ENCODE peak calls at places on chromosomes 1 and 21, in five cellular contexts. One of them, this sample, is unnamed.

GRCh38 chr21:37868896-37869295 is 47.4 kb downstream of the KCNJ6 start:
- DNase-seq in cardiac muscle cell: no peak
- DNase-seq in body of pancreas: no peak
- DNase-seq in cardiac fibroblast: peak; percentile 78
- DNase-seq in MM.1S: no peak
- DNase-seq in this sample: no peak

GRCh38 chr1:17605582-17606344 is 66.3 kb downstream of the ARHGEF10L start:
- DNase-seq in cardiac muscle cell: no peak
- DNase-seq in body of pancreas: peak; percentile 81
- DNase-seq in cardiac fibroblast: peak; percentile 37
- DNase-seq in MM.1S: no peak
- DNase-seq in this sample: peak; percentile 52

GRCh38 chr1:2049517-2050481 is at the start of gene PRKCZ:
- DNase-seq in cardiac muscle cell: peak; percentile 21
- DNase-seq in body of pancreas: peak; percentile 97
- DNase-seq in cardiac fibroblast: no peak
- DNase-seq in MM.1S: no peak
- DNase-seq in this sample: peak; percentile 48

GRCh38 chr1:167083066-167083682 is 7.0 kb downstream of the GPA33 start:
- DNase-seq in cardiac muscle cell: no peak
- DNase-seq in body of pancreas: peak; percentile 51
- DNase-seq in cardiac fibroblast: no peak
- DNase-seq in MM.1S: no peak
- DNase-seq in this sample: no peak

GRCh38 chr1:50976890-50977574 is 7.0 kb downstream of the CDKN2C start:
- DNase-seq in cardiac muscle cell: peak; percentile 58
- DNase-seq in body of pancreas: peak; percentile 39
- DNase-seq in cardiac fibroblast: peak; percentile 69
- DNase-seq in MM.1S: peak; percentile 23
- DNase-seq in this sample: no peak

GRCh38 chr1:67690018-67690363 is 5.0 kb downstream of the GADD45A start:
- DNase-seq in cardiac muscle cell: no peak
- DNase-seq in body of pancreas: no peak
- DNase-seq in cardiac fibroblast: no peak
- DNase-seq in MM.1S: no peak
- DNase-seq in this sample: no peak

GRCh38 chr1:179082308-179083030 is 599 bp downstream of the TOR3A start:
- DNase-seq in cardiac muscle cell: peak; percentile 27
- DNase-seq in body of pancreas: peak; percentile 46
- DNase-seq in cardiac fibroblast: no peak
- DNase-seq in MM.1S: peak; percentile 50
- DNase-seq in this sample: peak; percentile 31

GRCh38 chr1:221829327-221830011 is 87.6 kb upstream of the DUSP10 start:
- DNase-seq in cardiac muscle cell: peak; percentile 75
- DNase-seq in body of pancreas: no peak
- DNase-seq in cardiac fibroblast: peak; percentile 97
- DNase-seq in MM.1S: no peak
- DNase-seq in this sample: no peak

GRCh38 chr1:19009882-19010321 is 53.4 kb upstream of the IFFO2 start:
- DNase-seq in cardiac muscle cell: peak; percentile 65
- DNase-seq in body of pancreas: peak; percentile 49
- DNase-seq in cardiac fibroblast: peak; percentile 88
- DNase-seq in MM.1S: no peak
- DNase-seq in this sample: no peak

GRCh38 chr1:115810609-115811008 is 30.3 kb downstream of the NHLH2 start:
- DNase-seq in cardiac muscle cell: no peak
- DNase-seq in body of pancreas: peak; percentile 35
- DNase-seq in cardiac fibroblast: no peak
- DNase-seq in MM.1S: no peak
- DNase-seq in this sample: no peak

GRCh38 chr1:115809847-115810246 is 31.1 kb downstream of the NHLH2 start:
- DNase-seq in cardiac muscle cell: peak; percentile 14
- DNase-seq in body of pancreas: no peak
- DNase-seq in cardiac fibroblast: no peak
- DNase-seq in MM.1S: no peak
- DNase-seq in this sample: no peak

GRCh38 chr1:115811140-115811828 is 29.6 kb downstream of the NHLH2 start:
- DNase-seq in cardiac muscle cell: peak; percentile 41
- DNase-seq in body of pancreas: peak; percentile 77
- DNase-seq in cardiac fibroblast: no peak
- DNase-seq in MM.1S: no peak
- DNase-seq in this sample: no peak

GRCh38 chr1:115807723-115808122 is 33.2 kb downstream of the NHLH2 start:
- DNase-seq in cardiac muscle cell: peak; percentile 87
- DNase-seq in body of pancreas: peak; percentile 75
- DNase-seq in cardiac fibroblast: peak; percentile 87
- DNase-seq in MM.1S: peak; percentile 50
- DNase-seq in this sample: no peak
- TF ChIP-seq CTCF in cardiac muscle cell: peak; percentile 82
- TF ChIP-seq CTCF in body of pancreas: peak; percentile 72
- TF ChIP-seq CTCF in cardiac fibroblast: peak; percentile 72
- TF ChIP-seq CTCF in MM.1S: peak; percentile 56
- TF ChIP-seq CTCF in this sample: peak; percentile 51

DNA sequence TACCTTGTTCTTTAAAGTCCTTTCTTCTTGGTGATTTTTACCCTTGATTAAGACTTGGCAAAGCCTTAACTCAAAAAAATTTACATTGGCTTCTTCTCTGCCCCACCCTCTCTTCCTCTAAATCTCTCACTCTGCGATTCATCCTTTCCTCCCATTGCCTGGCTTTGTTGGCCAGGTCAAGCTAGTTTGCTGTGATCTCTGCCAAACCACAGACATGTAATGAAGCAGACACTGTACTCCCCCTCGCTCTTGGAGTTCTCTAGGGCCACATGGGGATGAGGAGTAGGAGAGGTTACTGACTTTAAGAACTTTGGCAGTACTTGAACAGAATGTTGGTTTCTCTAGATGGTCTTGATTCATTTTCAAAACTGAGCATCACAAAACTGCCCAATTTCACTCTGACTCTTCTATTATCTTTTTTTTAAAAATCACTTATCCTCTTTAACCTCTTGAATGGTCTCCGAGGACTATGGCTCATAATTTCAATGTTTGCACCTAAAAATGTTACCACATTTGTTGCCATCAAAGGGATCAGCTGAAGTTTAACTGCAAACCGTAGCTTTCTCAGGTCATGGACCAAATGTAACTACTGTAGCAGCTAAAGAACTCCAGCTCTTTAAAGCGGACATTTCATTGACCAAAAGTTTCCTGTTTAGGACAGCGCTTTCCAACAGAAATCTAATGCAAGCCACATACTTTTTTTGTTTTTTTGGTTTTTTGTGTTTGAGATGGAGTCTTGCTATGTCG is 62.7 kb upstream of the IPO9 start:
- DNase-seq in cardiac muscle cell: peak; percentile 98
- DNase-seq in body of pancreas: no peak
- DNase-seq in cardiac fibroblast: peak; percentile 98
- DNase-seq in MM.1S: no peak
- DNase-seq in this sample: peak; percentile 77
- H3K4me3 ChIP-seq in cardiac muscle cell: no peak overlapping the region
- H3K4me3 ChIP-seq in body of pancreas: no peak overlapping the region
- H3K4me3 ChIP-seq in cardiac fibroblast: no peak overlapping the region
- H3K4me3 ChIP-seq in MM.1S: no peak overlapping the region
- H3K4me3 ChIP-seq in this sample: no peak overlapping the region

GRCh38 chr1:109204484-109204883 is 9.2 kb upstream of the SARS1 start:
- DNase-seq in cardiac muscle cell: no peak
- DNase-seq in body of pancreas: no peak
- DNase-seq in cardiac fibroblast: no peak
- DNase-seq in MM.1S: no peak
- DNase-seq in this sample: no peak

GRCh38 chr1:109198745-109199144 is 15.0 kb upstream of the SARS1 start:
- DNase-seq in cardiac muscle cell: peak; percentile 43
- DNase-seq in body of pancreas: no peak
- DNase-seq in cardiac fibroblast: peak; percentile 69
- DNase-seq in MM.1S: no peak
- DNase-seq in this sample: no peak

GRCh38 chr1:109199710-109200109 is 14.0 kb upstream of the SARS1 start:
- DNase-seq in cardiac muscle cell: no peak
- DNase-seq in body of pancreas: no peak
- DNase-seq in cardiac fibroblast: no peak
- DNase-seq in MM.1S: no peak
- DNase-seq in this sample: no peak

GRCh38 chr1:109198043-109198695 is 15.5 kb upstream of the SARS1 start:
- DNase-seq in cardiac muscle cell: peak; percentile 85
- DNase-seq in body of pancreas: no peak
- DNase-seq in cardiac fibroblast: peak; percentile 81
- DNase-seq in MM.1S: no peak
- DNase-seq in this sample: peak; percentile 65

DNA sequence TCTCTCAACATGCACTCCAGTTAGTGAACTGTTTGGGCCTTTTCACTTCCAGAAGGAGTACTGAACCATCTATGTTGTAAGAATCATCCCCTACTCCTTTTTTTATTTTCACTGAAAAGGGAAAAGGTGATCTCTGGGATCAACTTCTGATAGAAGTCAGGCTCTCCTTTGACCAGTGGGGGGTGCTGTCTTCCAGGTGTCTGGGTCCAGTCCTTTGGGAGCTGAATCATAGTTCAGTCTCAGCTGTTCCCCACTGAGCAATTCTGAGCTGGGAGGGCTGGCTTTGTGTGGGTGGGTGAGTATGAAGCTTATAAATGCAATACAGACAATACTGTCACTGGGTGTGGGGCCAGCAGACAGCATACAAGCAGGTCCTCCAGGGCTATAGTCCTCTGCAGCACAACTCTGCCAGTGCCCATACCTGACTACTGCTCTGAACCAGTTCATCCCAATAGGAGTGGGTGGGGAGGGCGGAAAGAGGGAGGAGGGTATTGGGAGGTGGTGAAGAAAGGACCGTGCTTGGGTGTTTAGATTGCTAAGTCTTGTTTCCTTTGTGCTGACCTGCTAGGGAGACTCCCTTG is 12.5 kb upstream of the SARS1 start:
- DNase-seq in cardiac muscle cell: peak; percentile 78
- DNase-seq in body of pancreas: no peak
- DNase-seq in cardiac fibroblast: peak; percentile 96
- DNase-seq in MM.1S: no peak
- DNase-seq in this sample: no peak
- TF ChIP-seq CTCF in cardiac muscle cell: peak; percentile 70
- TF ChIP-seq CTCF in body of pancreas: peak; percentile 27
- TF ChIP-seq CTCF in cardiac fibroblast: peak; percentile 83
- TF ChIP-seq CTCF in MM.1S: peak; percentile 48
- TF ChIP-seq CTCF in this sample: no peak

DNA sequence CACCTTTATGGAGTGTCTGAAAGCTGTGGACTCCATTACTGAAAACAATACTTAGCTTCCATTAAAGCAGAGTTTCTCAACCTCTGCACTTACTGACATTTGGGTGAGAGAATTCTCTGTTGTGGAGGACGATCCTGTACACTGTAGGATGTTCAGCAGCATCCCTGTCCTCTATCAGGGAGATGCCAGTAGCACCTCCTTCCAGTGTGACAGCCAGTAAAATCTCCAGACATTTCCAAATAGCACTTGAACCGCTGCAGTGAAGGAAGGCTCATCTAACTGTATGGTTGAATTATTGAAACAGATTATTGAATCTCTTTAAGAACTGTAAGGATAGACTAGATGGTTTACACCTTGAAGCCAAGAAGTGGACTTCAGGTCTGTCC is 3.1 kb downstream of the PRDM2 start:
- DNase-seq in cardiac muscle cell: no peak
- DNase-seq in body of pancreas: no peak
- DNase-seq in cardiac fibroblast: no peak
- DNase-seq in MM.1S: no peak
- DNase-seq in this sample: no peak
- H3K4me3 ChIP-seq in cardiac muscle cell: no peak overlapping the region
- H3K4me3 ChIP-seq in body of pancreas: no peak overlapping the region
- H3K4me3 ChIP-seq in cardiac fibroblast: no peak overlapping the region
- H3K4me3 ChIP-seq in MM.1S: no peak overlapping the region
- H3K4me3 ChIP-seq in this sample: no peak overlapping the region

DNA sequence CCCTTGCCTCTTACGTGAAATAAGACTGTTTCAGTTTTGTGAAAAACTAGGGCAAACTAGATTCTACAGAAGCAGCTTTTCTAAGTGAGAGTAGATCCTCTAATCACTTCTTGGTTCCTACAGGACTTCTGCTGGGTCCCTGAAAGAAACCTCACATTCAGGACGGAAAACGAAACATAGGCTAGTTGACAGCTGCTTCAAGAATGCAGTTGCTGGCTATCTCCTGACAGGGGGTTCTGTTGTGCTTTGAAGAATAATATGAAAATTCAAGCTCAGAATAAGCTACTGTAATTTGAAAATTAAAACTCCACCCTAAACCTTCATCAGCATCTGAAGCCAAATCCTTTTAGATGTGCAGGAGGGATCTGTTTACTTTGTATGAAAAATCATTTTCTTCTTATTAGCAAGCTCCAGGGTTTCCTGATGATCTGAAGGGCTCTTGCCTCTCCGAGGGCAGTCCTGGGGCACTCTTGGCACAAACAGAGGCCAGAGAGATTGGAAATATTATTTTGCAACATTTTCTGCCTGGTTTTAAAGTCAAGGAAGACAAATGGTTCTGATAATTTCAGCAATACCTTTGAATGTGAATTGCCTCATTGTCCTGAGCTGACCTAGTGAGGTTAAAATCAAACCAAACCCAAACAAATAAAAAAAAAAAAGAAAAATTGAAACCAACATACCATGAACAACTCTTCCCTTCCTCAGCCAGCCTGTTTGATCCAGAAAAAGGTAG is 55.1 kb downstream of the NTMT2 start:
- DNase-seq in cardiac muscle cell: peak; percentile 46
- DNase-seq in body of pancreas: peak; percentile 15
- DNase-seq in cardiac fibroblast: peak; percentile 45
- DNase-seq in MM.1S: no peak
- DNase-seq in this sample: no peak
- TF ChIP-seq CTCF in cardiac muscle cell: peak; percentile 11
- TF ChIP-seq CTCF in body of pancreas: no peak
- TF ChIP-seq CTCF in cardiac fibroblast: no peak
- TF ChIP-seq CTCF in MM.1S: no peak
- TF ChIP-seq CTCF in this sample: no peak